ENCODE peak calls at places on chromosomes 11 and 22, in seven cellular contexts. L is astrocyte, Z is psoas muscle, X is PC-9, E is sigmoid colon, Y is cardiac muscle cell, O is Peyer's patch. B is an unnamed sample.

GRCh38 chr11:19966927-19967326 is 193.3 kb downstream of the DBX1 start:
- DNase-seq in L (no peak), Z (no peak), X (no peak), E (no peak), Y (no peak), O (no peak), B (no peak)

GRCh38 chr22:34010259-34010658 is 90.0 kb upstream of the LARGE1 start:
- DNase-seq in L (no peak), Z (no peak), X (no peak), E (no peak), Y (no peak), O (no peak), B (no peak)

GRCh38 chr11:2300290-2300935 is 1.3 kb downstream of the C11orf21 start:
- DNase-seq in L (no peak), Z (peak; percentile 47), X (no peak), E (no peak), Y (no peak), O (peak; percentile 36), B (no peak)

GRCh38 chr11:19660076-19660475 is 52.6 kb upstream of the NAV2 start:
- DNase-seq in L (peak; percentile 69), Z (no peak), X (peak; percentile 79), E (no peak), Y (no peak), O (no peak), B (no peak)

GRCh38 chr22:42639541-42640241 is 710 bp downstream of the ATP5MGL start:
- DNase-seq in L (peak; percentile 58), Z (no peak), X (no peak), E (no peak), Y (no peak), O (no peak), B (no peak)

GRCh38 chr11:65432686-65433582 is 10.3 kb downstream of the NEAT1 start:
- DNase-seq in L (no peak), Z (no peak), X (no peak), E (no peak), Y (peak; percentile 38), O (no peak), B (no peak)

GRCh38 chr11:106031210-106031845 is 9.3 kb upstream of the MSANTD4 start:
- DNase-seq in L (no peak), Z (no peak), X (no peak), E (no peak), Y (no peak), O (no peak), B (no peak)

GRCh38 chr11:114257621-114258558 is 38.3 kb upstream of the NNMT start:
- DNase-seq in L (no peak), Z (peak; percentile 87), X (no peak), E (peak; percentile 92), Y (peak; percentile 43), O (no peak), B (no peak)

GRCh38 chr11:30789270-30789669 is 203.1 kb upstream of the MPPED2 start:
- DNase-seq in L (peak; percentile 49), Z (no peak), X (no peak), E (no peak), Y (no peak), O (no peak), B (no peak)

GRCh38 chr11:41449483-41450050 is 9.9 kb downstream of the LRRC4C start:
- DNase-seq in L (peak; percentile 71), Z (no peak), X (no peak), E (no peak), Y (no peak), O (no peak), B (no peak)

GRCh38 chr11:68889948-68890446 is 13.6 kb downstream of the MRPL21 start:
- DNase-seq in L (peak; percentile 55), Z (peak; percentile 69), X (no peak), E (peak; percentile 78), Y (peak; percentile 54), O (no peak), B (no peak)

GRCh38 chr22:49797706-49798105 is 30.0 kb downstream of the BRD1 start:
- DNase-seq in L (no peak), Z (no peak), X (no peak), E (no peak), Y (no peak), O (no peak), B (no peak)

GRCh38 chr11:113729456-113729855 is 23.3 kb upstream of the TMPRSS5 start:
- DNase-seq in L (no peak), Z (no peak), X (no peak), E (no peak), Y (no peak), O (no peak), B (no peak)

GRCh38 chr22:49929553-49929979 is 11.1 kb downstream of the CRELD2 start:
- DNase-seq in L (no peak), Z (peak; percentile 85), X (peak; percentile 74), E (peak; percentile 80), Y (peak; percentile 74), O (peak; percentile 85), B (no peak)

GRCh38 chr11:123407124-123407995 is 22.7 kb upstream of the GRAMD1B start:
- DNase-seq in L (peak; percentile 47), Z (peak; percentile 59), X (peak; percentile 60), E (no peak), Y (peak; percentile 88), O (peak; percentile 35), B (no peak)

GRCh38 chr11:121814962-121815361 is 301.1 kb downstream of the BLID start:
- DNase-seq in L (peak; percentile 60), Z (no peak), X (no peak), E (no peak), Y (no peak), O (no peak), B (no peak)

GRCh38 chr11:12103411-12104225 is 6.8 kb upstream of the MICAL2 start:
- DNase-seq in L (no peak), Z (no peak), X (no peak), E (no peak), Y (no peak), O (no peak), B (no peak)

GRCh38 chr22:44446483-44446882 is 51.5 kb downstream of the RTL6 start:
- DNase-seq in L (no peak), Z (no peak), X (no peak), E (no peak), Y (no peak), O (no peak), B (no peak)

GRCh38 chr11:81644239-81644840 is 1089.3 kb downstream of the FAM181B start:
- DNase-seq in L (peak; percentile 14), Z (no peak), X (peak; percentile 11), E (no peak), Y (peak; percentile 75), O (no peak), B (no peak)

GRCh38 chr11:113121746-113122145 is 160.5 kb downstream of the NCAM1 start:
- DNase-seq in L (no peak), Z (no peak), X (no peak), E (no peak), Y (no peak), O (no peak), B (no peak)

GRCh38 chr11:74417860-74418508 is 19.8 kb upstream of the PGM2L1 start:
- DNase-seq in L (peak; percentile 39), Z (no peak), X (no peak), E (no peak), Y (peak; percentile 22), O (no peak), B (no peak)

DNA sequence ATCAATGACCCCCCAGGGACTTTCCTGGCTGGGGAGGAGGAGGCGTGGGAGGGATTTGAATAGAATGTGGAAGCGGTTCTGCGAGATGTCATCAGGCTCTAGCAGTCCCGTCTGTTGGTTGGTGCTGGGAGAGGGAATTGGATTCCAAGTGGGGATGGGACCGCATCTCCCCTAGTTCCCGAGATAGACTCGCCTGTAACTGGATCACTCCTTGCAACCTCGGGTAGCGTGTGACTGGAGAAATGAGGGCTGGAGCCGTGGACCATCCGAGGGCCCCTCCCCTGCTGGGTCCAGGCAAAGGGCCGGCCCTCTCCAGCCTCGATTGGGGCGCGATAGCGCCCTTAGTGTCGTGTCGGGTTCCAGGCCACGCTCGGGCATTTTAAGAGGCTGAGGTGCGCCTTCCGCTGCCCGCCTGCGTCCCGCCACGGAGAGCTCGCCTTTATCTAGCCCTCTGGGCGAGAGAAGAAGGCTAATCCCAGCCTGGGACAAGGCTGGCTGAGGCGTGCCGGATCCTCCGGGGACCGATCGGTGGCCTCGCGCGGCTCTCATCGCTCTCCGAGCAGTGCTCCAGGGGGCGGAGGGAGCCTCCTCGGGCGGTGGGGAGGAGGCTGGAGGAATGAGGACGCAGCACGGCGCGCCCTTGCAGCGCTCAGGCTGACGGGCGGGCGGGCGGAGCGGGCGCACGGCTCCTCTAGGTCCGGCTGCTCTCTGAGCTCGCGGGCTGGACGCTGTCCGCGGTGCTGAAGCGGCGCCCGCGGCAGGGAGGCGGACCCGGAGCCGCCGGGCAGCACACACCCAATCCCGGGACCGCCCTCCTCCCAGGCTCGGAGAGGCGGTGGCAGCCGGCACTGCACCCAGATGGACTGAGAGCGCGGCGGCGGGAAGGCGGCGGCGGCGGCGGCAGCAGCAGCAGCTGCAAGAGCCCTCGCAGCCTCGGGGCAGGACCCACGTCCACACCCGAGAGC is 107.8 kb downstream of the OSBP2 start:
- DNase-seq in L (peak; percentile 81), Z (peak; percentile 90), X (peak; percentile 95), E (peak; percentile 80), Y (peak; percentile 95), O (peak; percentile 18), B (peak; percentile 50)
- H3K27me3 ChIP-seq in L (peaks cover 19% of the 10 kb centered on the region), Z (no peaks in the 10 kb centered on the region), X (peaks cover 17% of the 10 kb centered on the region), E (no peaks in the 10 kb centered on the region), Y (peaks cover 67% of the 10 kb centered on the region), O (no peaks in the 10 kb centered on the region), B (no peaks in the 10 kb centered on the region)

GRCh38 chr11:57205046-57205671 is 23.4 kb downstream of the LRRC55 start:
- DNase-seq in L (peak; percentile 16), Z (peak; percentile 42), X (no peak), E (no peak), Y (no peak), O (no peak), B (no peak)
- TF ChIP-seq CTCF in L (no peak), Z (peak; percentile 6), X (no peak), E (no peak), Y (peak; percentile 24), O (no peak), B (no peak)

DNA sequence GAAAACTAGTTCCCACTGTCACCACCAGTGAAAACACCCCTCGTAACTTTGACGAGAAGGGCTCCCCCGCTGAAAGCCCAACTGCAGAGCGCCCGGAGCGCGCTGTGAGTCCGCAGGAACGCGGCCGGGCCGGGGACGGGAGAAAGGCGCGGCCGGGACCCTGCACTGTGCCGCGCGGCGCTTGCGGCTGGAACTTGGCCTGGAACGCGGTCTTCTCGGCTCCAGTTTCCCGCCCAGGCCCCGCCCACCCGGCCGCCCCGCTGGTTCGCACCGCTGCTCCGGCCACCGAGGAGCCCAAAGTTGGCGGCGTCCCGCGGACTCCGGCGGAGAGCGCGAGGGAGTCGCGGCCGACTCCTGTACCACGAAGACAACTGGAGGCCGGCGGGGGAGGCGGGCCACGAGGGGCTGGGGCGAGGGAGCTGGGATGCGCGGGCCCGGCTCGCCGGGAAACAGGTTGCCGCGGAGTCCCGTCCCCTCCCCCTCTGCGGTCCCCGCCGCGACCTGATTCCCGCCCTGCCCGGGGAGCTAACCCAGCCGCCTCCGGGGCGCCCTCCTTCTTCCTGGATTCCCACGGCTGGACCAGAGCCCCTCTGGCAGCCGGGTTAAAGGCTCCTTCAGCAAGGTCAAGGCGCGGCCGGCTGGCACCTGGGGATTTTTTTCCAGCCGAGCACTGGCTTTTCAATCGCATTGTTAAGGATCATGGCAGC is 3.4 kb downstream of the TENM4 start:
- DNase-seq in L (peak; percentile 42), Z (peak; percentile 76), X (no peak), E (peak; percentile 86), Y (peak; percentile 89), O (no peak), B (peak; percentile 15)
- H3K4me3 ChIP-seq in L (peak overlapping the region; percentile 76), Z (peak overlapping the region; percentile 68), X (no peak overlapping the region), E (peak overlapping the region; percentile 56), Y (peak overlapping the region; percentile 59), O (peak overlapping the region; percentile 57), B (peak overlapping the region; percentile 89)

GRCh38 chr22:22343603-22344276 is 99.2 kb downstream of the VPREB1 start:
- DNase-seq in L (no peak), Z (no peak), X (no peak), E (no peak), Y (no peak), O (peak; percentile 55), B (no peak)
- H3K27me3 ChIP-seq in L (peaks cover 14% of the 10 kb centered on the region), Z (no peaks in the 10 kb centered on the region), X (peaks cover 25% of the 10 kb centered on the region), E (no peaks in the 10 kb centered on the region), Y (no peaks in the 10 kb centered on the region), O (no peaks in the 10 kb centered on the region), B (no peaks in the 10 kb centered on the region)

GRCh38 chr22:22397292-22397870 is 111.2 kb downstream of the ZNF280B start:
- DNase-seq in L (peak; percentile 16), Z (no peak), X (peak; percentile 49), E (peak; percentile 80), Y (no peak), O (no peak), B (no peak)
- TF ChIP-seq CTCF in L (no peak), Z (no peak), X (no peak), E (no peak), Y (peak; percentile 17), O (no peak), B (no peak)

B was measured in thoracic aorta.